ENCODE peak calls at places on chromosomes 11 and 22, in five cellular contexts. J is PC-3, F is fibroblast of lung, B is RWPE2, G is MM.1S. W is an unnamed sample. For H3K4me1, the result is how much of the 10 kb centered on the place peaks cover.

GRCh38 chr11:128827494-128827893 is 39.6 kb downstream of the KCNJ1 start:
- DNase-seq in G (no peak), B (no peak), F (no peak), J (no peak), W (no peak)

GRCh38 chr11:130816516-130816915 is 99.8 kb downstream of the SNX19 start:
- DNase-seq in J (no peak), G (no peak), F (no peak), B (no peak), W (no peak)

GRCh38 chr11:118921121-118921928 is 4.4 kb downstream of the BCL9L start:
- DNase-seq in J (peak), F (peak), B (peak), G (no peak), W (no peak)

GRCh38 chr22:45816771-45817170 is 145.1 kb downstream of the ATXN10 start:
- DNase-seq in B (no peak), J (no peak), F (no peak), G (no peak), W (no peak)

GRCh38 chr11:86621854-86622253 is 50.6 kb downstream of the ME3 start:
- DNase-seq in G (no peak), B (no peak), F (no peak), J (no peak), W (no peak)

GRCh38 chr22:45284705-45285305 is at the start of gene UPK3A:
- DNase-seq in G (peak), J (peak), F (no peak), B (no peak), W (no peak)

GRCh38 chr22:25797891-25798290 is 55.9 kb downstream of the MYO18B start:
- DNase-seq in B (no peak), G (no peak), F (no peak), J (no peak), W (no peak)

GRCh38 chr11:12066799-12067508 is 43.4 kb upstream of the MICAL2 start:
- DNase-seq in F (peak), B (no peak), G (no peak), J (peak), W (peak)

GRCh38 chr11:87150936-87151335 is 113.2 kb downstream of the TMEM135 start:
- DNase-seq in B (no peak), J (peak), F (peak), G (no peak), W (no peak)

GRCh38 chr11:26537341-26537740 is 34.7 kb downstream of the MUC15 start:
- DNase-seq in J (no peak), G (no peak), F (no peak), B (no peak), W (no peak)

GRCh38 chr11:21142007-21142406 is 472.6 kb downstream of the NELL1 start:
- DNase-seq in G (peak), B (no peak), F (no peak), J (no peak), W (peak)

GRCh38 chr11:61138940-61139339 is 22.3 kb downstream of the VPS37C start:
- DNase-seq in F (peak), G (no peak), B (peak), J (no peak), W (peak)

GRCh38 chr11:36105743-36106581 is 162.1 kb downstream of the LDLRAD3 start:
- DNase-seq in G (no peak), F (no peak), B (no peak), J (no peak), W (no peak)

GRCh38 chr11:95647355-95647754 is 142.2 kb downstream of the FAM76B start:
- DNase-seq in G (no peak), B (no peak), F (peak), J (no peak), W (no peak)

GRCh38 chr11:68890490-68891231 is 13.0 kb downstream of the MRPL21 start:
- DNase-seq in G (no peak), B (no peak), F (peak), J (no peak), W (peak)

GRCh38 chr11:65636108-65636809 is 1.6 kb upstream of the SIPA1 start:
- DNase-seq in J (no peak), F (no peak), G (no peak), B (no peak), W (no peak)

GRCh38 chr11:65634140-65634436 is 3.8 kb upstream of the SIPA1 start:
- DNase-seq in B (no peak), G (no peak), J (no peak), F (no peak), W (no peak)

GRCh38 chr11:65634440-65634839 is 3.5 kb upstream of the SIPA1 start:
- DNase-seq in B (no peak), G (no peak), J (no peak), F (no peak), W (no peak)

GRCh38 chr11:65634905-65635731 is 2.8 kb upstream of the SIPA1 start:
- DNase-seq in B (no peak), F (no peak), J (no peak), G (no peak), W (no peak)

GRCh38 chr11:65633390-65634139 is 4.3 kb upstream of the SIPA1 start:
- DNase-seq in G (no peak), J (no peak), B (no peak), F (no peak), W (no peak)
- H3K27ac ChIP-seq in G (no peak), J (no peak), B (no peak), F (no peak), W (no peak)

DNA sequence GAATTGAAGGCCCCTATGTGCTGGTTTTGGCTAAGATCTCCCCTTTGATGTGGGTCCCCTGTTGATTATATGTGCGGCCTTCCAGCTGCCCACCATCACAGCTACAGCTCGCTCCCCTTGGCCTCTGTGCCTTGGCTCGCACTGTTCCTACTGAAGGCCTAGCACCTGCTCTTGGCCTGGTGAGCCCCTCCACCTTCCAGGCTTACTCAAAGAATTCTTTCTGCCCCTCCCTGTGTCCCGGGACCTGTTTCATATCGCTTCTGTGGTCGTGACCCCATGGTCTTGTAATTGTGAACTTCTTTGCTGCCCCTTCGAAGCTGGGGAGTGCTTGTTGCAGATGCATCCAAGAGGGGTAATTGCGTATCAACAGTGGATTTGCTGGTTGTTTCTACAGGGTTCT is 12.5 kb downstream of the PEX26 start:
- DNase-seq in F (no peak), G (no peak), J (no peak), B (no peak), W (no peak)
- H3K4me3 ChIP-seq in F (no peak), G (no peak), J (no peak), B (no peak), W (no peak)

GRCh38 chr11:72570893-72571741 is 103.1 kb downstream of the PDE2A start:
- DNase-seq in J (no peak), F (no peak), G (no peak), B (no peak), W (no peak)

GRCh38 chr11:72574534-72575460 is 99.4 kb downstream of the PDE2A start:
- DNase-seq in G (no peak), B (peak), F (no peak), J (no peak), W (no peak)

GRCh38 chr11:72574046-72574445 is 100.2 kb downstream of the PDE2A start:
- DNase-seq in J (no peak), G (no peak), F (no peak), B (peak), W (no peak)

GRCh38 chr11:72575533-72576170 is 98.6 kb downstream of the PDE2A start:
- DNase-seq in F (no peak), G (no peak), J (no peak), B (peak), W (no peak)

GRCh38 chr11:72573380-72573949 is 100.8 kb downstream of the PDE2A start:
- DNase-seq in F (peak), B (no peak), J (peak), G (peak), W (peak)
- H3K4me1 ChIP-seq in F (under half), B (under half), J (under half), G (under half), W (under half)

DNA sequence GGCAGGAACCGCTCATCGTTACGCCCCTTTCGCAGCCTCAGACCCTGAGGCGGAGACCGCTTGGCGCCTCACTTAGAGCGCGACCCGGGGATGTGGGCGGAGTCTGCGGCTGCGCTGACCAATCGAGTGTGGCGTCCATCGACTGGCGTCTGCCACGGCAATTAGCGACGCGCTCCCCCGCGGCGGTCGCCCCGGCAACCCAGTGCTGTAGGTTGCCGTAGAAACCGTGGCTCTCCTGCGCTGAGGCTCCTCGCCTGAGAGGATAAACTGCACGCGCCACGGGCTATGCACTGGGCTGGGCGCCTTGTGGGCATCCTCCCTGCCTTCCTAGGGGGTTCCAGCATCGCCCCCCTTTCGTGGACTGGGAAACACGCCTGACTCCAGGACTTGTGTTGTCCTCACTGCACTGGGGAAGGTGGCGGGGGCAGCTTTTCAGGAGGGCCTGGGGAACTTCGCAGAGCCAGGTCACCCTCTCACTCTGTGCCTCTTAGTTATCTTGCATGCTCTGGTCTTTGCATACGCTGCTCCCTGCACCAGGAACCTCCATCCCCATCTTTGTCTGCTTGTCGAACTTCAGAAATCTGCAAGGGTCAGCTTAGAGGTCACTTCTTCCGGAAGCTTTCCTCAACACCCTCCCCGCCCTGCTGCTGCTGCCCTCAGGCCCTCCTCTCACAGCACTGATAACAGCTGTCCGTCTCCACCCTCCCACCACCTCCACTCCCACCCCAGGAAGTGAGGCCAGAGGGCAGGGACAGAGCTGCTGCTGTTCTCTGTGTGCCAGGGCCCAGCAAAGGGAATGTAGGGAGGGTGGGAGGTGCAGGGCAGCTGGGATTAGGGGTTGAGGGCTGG is 539 bp upstream of the P2RX6 start:
- DNase-seq in F (peak), B (peak), J (no peak), G (peak), W (peak)
- H3K27ac ChIP-seq in F (peak), B (peak), J (no peak), G (no peak), W (peak)

DNA sequence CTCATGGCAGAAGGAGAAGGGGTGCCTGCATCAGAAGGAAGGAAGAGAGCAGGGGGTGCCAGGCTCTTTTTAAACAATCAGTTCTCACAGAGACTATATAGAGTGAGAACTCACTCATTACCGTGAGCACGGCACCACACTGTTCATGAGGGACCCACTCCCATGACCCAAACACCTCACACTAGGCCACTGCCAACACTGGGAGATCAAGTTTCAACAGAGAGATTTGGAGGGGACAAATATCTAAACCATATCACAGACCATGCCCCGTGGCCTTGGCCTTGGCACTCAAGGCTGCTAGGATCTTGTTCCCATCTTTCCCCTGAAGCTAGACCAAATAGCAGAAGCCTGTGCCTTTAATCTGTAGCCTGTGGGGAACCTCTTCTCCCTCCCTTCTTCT is 72.3 kb downstream of the MYO7A start:
- DNase-seq in J (no peak), G (peak), B (no peak), F (no peak), W (no peak)
- H3K4me3 ChIP-seq in J (no peak), G (no peak), B (no peak), F (no peak), W (no peak)

GRCh38 chr11:75434886-75435570 is 2.0 kb upstream of the KLHL35 start:
- DNase-seq in F (no peak), J (no peak), B (no peak), G (no peak), W (no peak)

GRCh38 chr11:75435571-75435925 is 2.5 kb upstream of the KLHL35 start:
- DNase-seq in G (no peak), F (no peak), B (no peak), J (no peak), W (no peak)

GRCh38 chr11:75433443-75433842 is 440 bp upstream of the KLHL35 start:
- DNase-seq in B (no peak), F (no peak), J (no peak), G (no peak), W (no peak)

GRCh38 chr11:75432911-75433321 is at the start of gene KLHL35:
- DNase-seq in G (no peak), F (no peak), B (no peak), J (no peak), W (no peak)

DNA sequence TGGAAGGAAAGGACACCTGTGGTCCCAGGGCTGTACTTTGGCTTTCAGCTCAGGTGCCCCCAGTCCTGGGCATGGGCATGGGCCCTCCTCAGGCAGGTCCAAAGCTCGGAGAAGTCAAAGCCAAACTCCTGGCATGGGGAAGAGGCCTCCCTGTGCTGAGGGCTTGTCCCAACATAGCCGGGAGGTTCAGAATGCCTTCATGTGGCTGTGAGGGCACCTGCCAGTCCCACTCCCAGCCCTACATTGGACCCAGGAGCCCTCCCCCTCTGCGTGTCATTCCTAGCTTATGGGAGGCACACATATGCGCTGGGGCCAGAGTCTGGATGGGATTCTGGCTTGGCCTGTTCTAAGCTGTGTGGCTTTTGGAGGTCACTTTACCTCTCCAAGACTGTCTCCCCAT is 1.0 kb upstream of the KLHL35 start:
- DNase-seq in F (no peak), J (no peak), G (no peak), B (no peak), W (no peak)
- H3K4me1 ChIP-seq in F (under half), J (under half), G (under half), B (under half), W (under half)

GRCh38 chr11:925158-925495 is 543 bp upstream of the AP2A2 start:
- DNase-seq in B (no peak), J (no peak), F (no peak), G (no peak), W (no peak)
- H3K27ac ChIP-seq in B (peak), J (no peak), F (no peak), G (no peak), W (no peak)

GRCh38 chr22:42284230-42284591 is 13.8 kb upstream of the TCF20 start:
- DNase-seq in J (no peak), F (no peak), G (no peak), B (no peak), W (no peak)

GRCh38 chr22:42283288-42284229 is 13.1 kb upstream of the TCF20 start:
- DNase-seq in J (no peak), F (no peak), B (peak), G (no peak), W (peak)

GRCh38 chr22:42282252-42282942 is 11.9 kb upstream of the TCF20 start:
- DNase-seq in J (no peak), F (no peak), G (no peak), B (peak), W (no peak)

GRCh38 chr22:42281706-42282251 is 11.3 kb upstream of the TCF20 start:
- DNase-seq in J (no peak), G (no peak), B (peak), F (no peak), W (no peak)

DNA sequence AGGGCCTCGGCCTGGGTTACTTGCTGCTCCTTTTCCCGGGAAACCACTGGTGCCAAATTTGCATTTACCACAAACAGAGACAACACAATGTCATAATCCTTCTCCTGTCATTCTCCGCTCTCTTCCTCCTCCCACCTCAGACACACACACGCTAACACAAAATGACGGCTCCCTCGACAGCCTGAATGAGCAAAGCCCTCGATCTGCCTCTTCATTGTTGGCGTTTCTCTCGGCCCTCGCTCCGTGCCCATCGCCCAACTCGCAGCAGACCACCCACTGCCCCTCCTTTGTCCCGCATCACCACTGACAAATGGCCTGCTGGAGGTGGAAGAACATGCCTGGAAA is 12.5 kb upstream of the TCF20 start:
- DNase-seq in J (no peak), G (no peak), B (no peak), F (no peak), W (no peak)
- H3K4me3 ChIP-seq in J (no peak), G (no peak), B (no peak), F (no peak), W (peak)

DNA sequence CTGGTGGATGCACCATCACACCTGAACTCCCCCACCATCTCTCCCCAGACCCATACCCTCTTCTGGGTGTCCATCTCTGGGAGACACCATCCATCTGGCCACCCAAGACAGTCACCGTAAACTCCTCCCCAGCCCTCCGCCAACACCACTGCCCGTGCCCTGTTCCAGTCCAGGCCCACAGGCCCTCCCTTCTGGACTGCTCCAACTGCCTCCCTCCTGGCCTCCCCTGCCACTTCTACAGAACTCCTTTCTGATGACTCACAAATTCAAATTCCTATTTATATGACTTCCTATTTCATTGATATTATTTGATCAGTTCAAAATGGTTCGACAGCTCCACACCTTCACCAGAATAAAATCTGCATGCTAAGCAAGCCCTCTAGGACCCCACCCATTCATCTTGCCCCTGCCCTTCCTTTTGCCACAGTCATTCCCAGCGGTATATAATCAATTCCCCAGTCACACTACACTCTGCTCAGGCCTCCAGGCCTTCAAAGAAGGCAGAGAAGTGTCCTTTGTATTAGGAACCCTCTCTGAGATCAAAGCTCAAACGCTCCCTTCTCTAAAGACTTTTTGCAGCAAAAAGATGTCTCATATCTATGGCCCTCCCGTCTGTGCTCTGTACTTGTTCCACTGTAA is 29.1 kb downstream of the MYH9 start:
- DNase-seq in B (no peak), F (peak), J (peak), G (no peak), W (no peak)
- H3K4me1 ChIP-seq in B (half or more), F (half or more), J (half or more), G (half or more), W (half or more)

DNA sequence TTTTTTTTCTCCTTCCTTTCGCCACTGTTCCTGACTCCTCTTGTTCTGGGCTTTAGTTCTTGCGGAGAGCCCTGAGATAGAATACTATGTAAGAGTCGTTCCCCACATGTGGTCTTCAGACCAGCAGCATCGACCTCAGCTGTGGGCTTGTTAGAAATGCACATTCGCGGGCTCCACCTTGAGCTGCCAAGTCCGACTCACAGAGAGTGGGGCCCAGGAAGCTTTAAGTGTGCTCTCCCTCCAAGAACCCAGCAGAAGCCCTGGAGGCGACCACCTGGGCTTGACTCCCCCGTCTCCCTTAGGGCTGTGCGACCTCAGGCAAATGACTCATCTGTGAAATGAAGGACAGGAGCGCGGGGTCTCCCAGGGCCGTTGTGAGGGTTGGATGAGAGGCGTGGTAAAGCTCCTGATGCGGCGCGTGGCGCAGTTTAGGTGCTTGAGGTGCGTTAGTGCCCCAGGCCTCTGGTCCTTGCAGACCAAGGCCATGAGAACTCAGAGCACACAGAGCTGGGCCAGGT is 18.8 kb downstream of the SAMM50 start:
- DNase-seq in J (no peak), B (no peak), F (no peak), G (no peak), W (no peak)
- H3K27ac ChIP-seq in J (no peak), B (no peak), F (no peak), G (no peak), W (no peak)

W was measured in SJCRH30.